ENCODE peak calls at places on chromosomes 5 and 9, in ten cellular contexts. B, R, K, Y, L, V, Q, Z, S and H are unnamed samples.

GRCh38 chr9:34256987-34257585 is 72.0 kb downstream of the KIF24 start:
- DNase-seq in B (no peak), R (no peak), K (no peak), Y (peak; percentile 22), L (peak; percentile 72), V (no peak), Q (no peak), Z (peak; percentile 48), S (no peak), H (no peak)

GRCh38 chr9:9337129-9337528 is 1275.7 kb downstream of the PTPRD start:
- DNase-seq in B (no peak), R (no peak), K (no peak), Y (no peak), L (no peak), V (no peak), Q (no peak), Z (no peak), S (no peak), H (no peak)

GRCh38 chr9:89470239-89470638 is 27.7 kb downstream of the SEMA4D start:
- DNase-seq in B (no peak), R (no peak), K (no peak), Y (no peak), L (no peak), V (no peak), Q (no peak), Z (no peak), S (no peak), H (no peak)

GRCh38 chr5:138655530-138656245 is 80.5 kb upstream of the HSPA9 start:
- DNase-seq in B (no peak), R (no peak), K (no peak), Y (no peak), L (no peak), V (no peak), Q (no peak), Z (peak; percentile 38), S (no peak), H (no peak)

GRCh38 chr5:173624276-173624675 is 7.8 kb upstream of the BOD1 start:
- DNase-seq in B (no peak), R (no peak), K (no peak), Y (no peak), L (no peak), V (no peak), Q (no peak), Z (no peak), S (no peak), H (no peak)

GRCh38 chr9:99472916-99473245 is 250.8 kb downstream of the SEC61B start:
- DNase-seq in B (no peak), R (no peak), K (no peak), Y (no peak), L (no peak), V (no peak), Q (no peak), Z (no peak), S (no peak), H (no peak)

GRCh38 chr5:7779019-7779662 is 71.8 kb downstream of the CFAP90 start:
- DNase-seq in B (peak; percentile 87), R (peak; percentile 40), K (no peak), Y (no peak), L (peak; percentile 27), V (no peak), Q (no peak), Z (no peak), S (no peak), H (no peak)

GRCh38 chr5:170644501-170644900 is 139.0 kb upstream of the GABRP start:
- DNase-seq in B (no peak), R (no peak), K (no peak), Y (no peak), L (no peak), V (no peak), Q (no peak), Z (no peak), S (no peak), H (no peak)

GRCh38 chr9:111798786-111799185 is 4.0 kb upstream of the SHOC1 start:
- DNase-seq in B (no peak), R (peak; percentile 60), K (no peak), Y (no peak), L (no peak), V (no peak), Q (no peak), Z (no peak), S (no peak), H (no peak)

GRCh38 chr9:114244570-114244969 is 78.3 kb upstream of the ORM1 start:
- DNase-seq in B (no peak), R (no peak), K (no peak), Y (no peak), L (no peak), V (no peak), Q (no peak), Z (no peak), S (no peak), H (no peak)

GRCh38 chr5:74504463-74504862 is 136.1 kb downstream of the ENC1 start:
- DNase-seq in B (no peak), R (no peak), K (no peak), Y (no peak), L (no peak), V (no peak), Q (no peak), Z (no peak), S (no peak), H (no peak)

GRCh38 chr5:36889264-36889663 is 12.7 kb downstream of the NIPBL start:
- DNase-seq in B (no peak), R (no peak), K (no peak), Y (no peak), L (no peak), V (no peak), Q (no peak), Z (no peak), S (no peak), H (no peak)

GRCh38 chr9:126722252-126722921 is 82.5 kb upstream of the ZBTB43 start:
- DNase-seq in B (peak; percentile 72), R (peak; percentile 53), K (peak; percentile 78), Y (peak; percentile 90), L (peak; percentile 83), V (peak; percentile 66), Q (peak; percentile 67), Z (peak; percentile 29), S (no peak), H (peak; percentile 92)

GRCh38 chr9:27053369-27054057 is 48.0 kb upstream of the LRRC19 start:
- DNase-seq in B (no peak), R (peak; percentile 34), K (no peak), Y (no peak), L (no peak), V (no peak), Q (no peak), Z (no peak), S (no peak), H (no peak)

GRCh38 chr9:84266087-84266561 is 74.4 kb downstream of the SLC28A3 start:
- DNase-seq in B (no peak), R (no peak), K (peak; percentile 20), Y (no peak), L (peak; percentile 7), V (no peak), Q (no peak), Z (no peak), S (no peak), H (no peak)

GRCh38 chr5:9545301-9545958 is 445 bp downstream of the SEMA5A start:
- DNase-seq in B (peak; percentile 24), R (peak; percentile 6), K (peak; percentile 49), Y (no peak), L (no peak), V (peak; percentile 9), Q (peak; percentile 36), Z (peak; percentile 19), S (no peak), H (peak; percentile 49)

GRCh38 chr9:109098221-109098959 is 21.4 kb downstream of the TMEM245 start:
- DNase-seq in B (no peak), R (peak; percentile 93), K (no peak), Y (no peak), L (peak; percentile 69), V (no peak), Q (peak; percentile 31), Z (no peak), S (no peak), H (no peak)

GRCh38 chr5:157858527-157859226 is at the start of gene CLINT1:
- DNase-seq in B (peak; percentile 91), R (peak; percentile 81), K (peak; percentile 95), Y (peak; percentile 87), L (peak; percentile 93), V (peak; percentile 86), Q (peak; percentile 80), Z (peak; percentile 78), S (peak; percentile 56), H (peak; percentile 96)

GRCh38 chr5:157855404-157855994 is 3.4 kb downstream of the CLINT1 start:
- DNase-seq in B (no peak), R (peak; percentile 61), K (peak; percentile 72), Y (no peak), L (peak; percentile 38), V (peak; percentile 31), Q (peak; percentile 54), Z (no peak), S (no peak), H (no peak)

GRCh38 chr5:157860898-157861894 is 2.3 kb upstream of the CLINT1 start:
- DNase-seq in B (peak; percentile 91), R (no peak), K (peak; percentile 78), Y (no peak), L (peak; percentile 54), V (no peak), Q (no peak), Z (no peak), S (no peak), H (no peak)

GRCh38 chr5:157859227-157859575 is 256 bp upstream of the CLINT1 start:
- DNase-seq in B (no peak), R (no peak), K (no peak), Y (no peak), L (no peak), V (no peak), Q (no peak), Z (no peak), S (no peak), H (no peak)

GRCh38 chr5:157857821-157858526 is 971 bp downstream of the CLINT1 start:
- DNase-seq in B (no peak), R (peak; percentile 60), K (no peak), Y (no peak), L (peak; percentile 68), V (no peak), Q (no peak), Z (no peak), S (no peak), H (no peak)
- H3K4me1 ChIP-seq in B (peaks cover 47% of the 10 kb centered on the region), R (no peaks in the 10 kb centered on the region), K (no peaks in the 10 kb centered on the region), Y (peaks cover 34% of the 10 kb centered on the region), L (peaks cover 58% of the 10 kb centered on the region), V (peaks cover 18% of the 10 kb centered on the region), Q (peaks cover 3% of the 10 kb centered on the region), Z (peaks cover 11% of the 10 kb centered on the region), S (peaks cover 14% of the 10 kb centered on the region), H (peaks cover 47% of the 10 kb centered on the region)

GRCh38 chr5:143229896-143230675 is 173.4 kb downstream of the NR3C1 start:
- DNase-seq in B (peak; percentile 92), R (no peak), K (no peak), Y (peak; percentile 21), L (peak; percentile 91), V (no peak), Q (no peak), Z (no peak), S (peak; percentile 69), H (no peak)
- H3K4me1 ChIP-seq in B (peaks cover 21% of the 10 kb centered on the region), R (peaks cover 10% of the 10 kb centered on the region), K (no peaks in the 10 kb centered on the region), Y (peaks cover 17% of the 10 kb centered on the region), L (peaks cover 37% of the 10 kb centered on the region), V (no peaks in the 10 kb centered on the region), Q (no peaks in the 10 kb centered on the region), Z (peaks cover 14% of the 10 kb centered on the region), S (peaks cover 14% of the 10 kb centered on the region), H (peaks cover 14% of the 10 kb centered on the region)

GRCh38 chr5:1810581-1811101 is 9.4 kb downstream of the NDUFS6 start:
- DNase-seq in B (no peak), R (no peak), K (no peak), Y (no peak), L (no peak), V (no peak), Q (no peak), Z (no peak), S (no peak), H (no peak)
- H3K4me1 ChIP-seq in B (no peaks in the 10 kb centered on the region), R (no peaks in the 10 kb centered on the region), K (no peaks in the 10 kb centered on the region), Y (no peaks in the 10 kb centered on the region), L (no peaks in the 10 kb centered on the region), V (no peaks in the 10 kb centered on the region), Q (no peaks in the 10 kb centered on the region), Z (no peaks in the 10 kb centered on the region), S (peaks cover 5% of the 10 kb centered on the region), H (no peaks in the 10 kb centered on the region)

GRCh38 chr9:121271368-121272351 is 3.7 kb downstream of the GSN start:
- DNase-seq in B (no peak), R (peak; percentile 92), K (no peak), Y (no peak), L (no peak), V (no peak), Q (no peak), Z (no peak), S (no peak), H (peak; percentile 70)
- H3K4me1 ChIP-seq in B (no peaks in the 10 kb centered on the region), R (peaks cover 32% of the 10 kb centered on the region), K (peaks cover 5% of the 10 kb centered on the region), Y (peaks cover 13% of the 10 kb centered on the region), L (peaks cover 12% of the 10 kb centered on the region), V (no peaks in the 10 kb centered on the region), Q (peaks cover 18% of the 10 kb centered on the region), Z (peaks cover 66% of the 10 kb centered on the region), S (peaks cover 17% of the 10 kb centered on the region), H (peaks cover 59% of the 10 kb centered on the region)